ENCODE peak calls at places on chromosomes 13 and 19, in five cellular contexts. K, M, C, F and Z are unnamed samples.

GRCh38 chr19:7869910-7870511 is 4.2 kb downstream of the PRR36 start:
- DNase-seq in F (peak), C (no peak), K (no peak), M (peak), Z (peak)

GRCh38 chr13:112839347-112840105 is 129.5 kb upstream of the MCF2L start:
- DNase-seq in F (no peak), K (peak), C (no peak), M (no peak), Z (peak)

GRCh38 chr19:45772130-45772880 is 3.3 kb upstream of the SIX5 start:
- DNase-seq in F (no peak), M (no peak), K (no peak), C (no peak), Z (no peak)

GRCh38 chr13:49998714-49999624 is 2.1 kb downstream of the TRIM13 start:
- DNase-seq in K (no peak), F (no peak), C (no peak), M (no peak), Z (no peak)

GRCh38 chr19:8561071-8561764 is 16.0 kb downstream of the MYO1F start:
- DNase-seq in M (no peak), C (no peak), F (no peak), K (no peak), Z (no peak)

GRCh38 chr19:2798733-2799132 is 13.4 kb downstream of the THOP1 start:
- DNase-seq in C (no peak), K (no peak), F (no peak), M (no peak), Z (peak)

GRCh38 chr13:102312841-102313240 is 89.0 kb downstream of the FGF14 start:
- DNase-seq in M (no peak), C (peak), F (no peak), K (no peak), Z (no peak)

GRCh38 chr13:41492432-41493267 is 35.3 kb downstream of the RGCC start:
- DNase-seq in M (no peak), K (no peak), F (no peak), C (peak), Z (no peak)

GRCh38 chr13:33087790-33088189 is 71.6 kb downstream of the KL start:
- DNase-seq in F (no peak), K (no peak), M (no peak), C (no peak), Z (peak)
- H3K4me3 ChIP-seq in F (no peak), K (no peak), M (no peak), C (no peak), Z (no peak)

GRCh38 chr19:16025108-16026101 is 50.9 kb upstream of the TPM4 start:
- DNase-seq in F (no peak), C (no peak), K (peak), M (no peak), Z (peak)
- TF ChIP-seq CTCF in F (no peak), C (peak), K (peak), M (no peak), Z (peak)

DNA sequence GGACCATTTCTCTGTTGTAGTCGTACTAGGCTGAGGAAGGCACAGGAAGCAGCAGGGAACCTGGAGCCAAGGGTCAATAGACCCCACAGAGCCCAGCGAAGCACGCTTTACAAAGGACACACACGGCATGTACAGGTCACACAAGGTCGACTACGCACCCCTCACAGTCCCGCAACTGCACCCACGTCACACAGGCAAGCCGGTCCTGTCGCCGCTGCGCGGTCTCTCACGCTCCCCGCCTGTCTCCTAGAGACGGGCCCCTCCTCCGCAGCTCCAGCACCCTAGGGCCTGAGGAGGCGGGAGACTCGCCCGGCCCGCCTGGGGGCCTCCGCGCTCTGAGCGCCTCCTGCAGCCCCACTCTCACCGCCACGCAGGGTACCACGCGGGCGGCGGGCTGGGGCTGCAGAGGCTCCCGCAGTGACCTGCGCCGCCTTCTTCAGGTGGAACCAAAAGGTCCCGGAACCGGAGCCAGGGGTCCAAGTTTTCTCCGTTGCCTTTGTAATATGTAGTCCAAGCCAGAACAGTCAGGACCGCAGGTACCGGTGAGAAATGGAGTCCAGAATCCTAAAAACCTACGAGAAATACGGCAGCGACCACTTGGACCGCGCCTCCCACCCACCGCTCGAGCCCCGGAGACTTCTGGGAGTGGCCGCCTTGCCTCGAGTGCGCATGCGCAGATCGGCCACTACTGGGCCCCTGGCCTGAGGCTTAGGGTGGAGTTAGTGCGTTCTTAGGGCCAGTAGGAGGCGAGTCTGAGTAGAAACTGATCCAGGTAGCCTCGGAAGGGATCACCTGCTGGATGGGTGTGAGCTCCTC is at the start of gene ZNF607:
- DNase-seq in K (peak), F (peak), C (peak), M (peak), Z (peak)
- H3K4me3 ChIP-seq in K (peak), F (peak), C (peak), M (peak), Z (peak)

GRCh38 chr19:13102666-13103584 is at the start of gene LYL1:
- DNase-seq in C (no peak), M (no peak), F (no peak), K (no peak), Z (peak)

GRCh38 chr19:13103961-13104847 is 1.5 kb upstream of the LYL1 start:
- DNase-seq in K (no peak), M (no peak), C (no peak), F (no peak), Z (no peak)

GRCh38 chr19:13103585-13103923 is 896 bp upstream of the LYL1 start:
- DNase-seq in M (no peak), C (no peak), F (no peak), K (no peak), Z (no peak)

GRCh38 chr19:13102416-13102665 is 317 bp downstream of the LYL1 start:
- DNase-seq in C (no peak), K (no peak), M (no peak), F (no peak), Z (peak)

GRCh38 chr19:13104848-13105646 is 2.4 kb upstream of the LYL1 start:
- DNase-seq in M (no peak), C (no peak), F (no peak), K (no peak), Z (no peak)
- TF ChIP-seq CTCF in M (peak), C (no peak), F (no peak), K (no peak), Z (no peak)

DNA sequence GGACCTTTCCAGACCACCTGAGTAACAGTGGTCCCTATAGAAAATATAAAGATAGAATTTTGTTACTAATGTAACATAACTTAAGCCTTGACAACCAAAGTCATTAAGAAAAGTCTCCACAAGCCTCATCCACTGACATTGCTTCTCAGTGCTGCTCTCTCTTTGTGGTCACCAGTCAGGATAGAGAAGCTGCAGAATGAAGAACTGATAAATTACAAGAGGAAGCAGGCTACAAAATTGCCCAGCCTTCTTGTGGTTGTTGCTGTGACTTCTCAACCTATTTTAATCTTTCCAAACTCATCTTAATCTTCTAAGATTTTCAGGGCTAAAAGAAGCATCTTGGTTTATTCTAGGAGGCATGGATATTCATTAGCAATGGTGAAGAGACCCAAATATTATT is 343.8 kb downstream of the MZT1 start:
- DNase-seq in C (no peak), M (no peak), F (no peak), K (no peak), Z (no peak)
- H3K4me3 ChIP-seq in C (no peak), M (no peak), F (no peak), K (no peak), Z (no peak)

GRCh38 chr19:1379961-1380489 is 3.7 kb upstream of the NDUFS7 start:
- DNase-seq in F (no peak), M (no peak), C (no peak), K (no peak), Z (no peak)

GRCh38 chr19:1376415-1376805 is 7.3 kb upstream of the NDUFS7 start:
- DNase-seq in K (no peak), M (no peak), F (no peak), C (no peak), Z (no peak)

GRCh38 chr19:1379126-1379905 is 4.4 kb upstream of the NDUFS7 start:
- DNase-seq in C (no peak), F (no peak), K (no peak), M (no peak), Z (no peak)

GRCh38 chr19:1377176-1377964 is 6.3 kb upstream of the NDUFS7 start:
- DNase-seq in K (no peak), C (no peak), F (no peak), M (no peak), Z (no peak)

DNA sequence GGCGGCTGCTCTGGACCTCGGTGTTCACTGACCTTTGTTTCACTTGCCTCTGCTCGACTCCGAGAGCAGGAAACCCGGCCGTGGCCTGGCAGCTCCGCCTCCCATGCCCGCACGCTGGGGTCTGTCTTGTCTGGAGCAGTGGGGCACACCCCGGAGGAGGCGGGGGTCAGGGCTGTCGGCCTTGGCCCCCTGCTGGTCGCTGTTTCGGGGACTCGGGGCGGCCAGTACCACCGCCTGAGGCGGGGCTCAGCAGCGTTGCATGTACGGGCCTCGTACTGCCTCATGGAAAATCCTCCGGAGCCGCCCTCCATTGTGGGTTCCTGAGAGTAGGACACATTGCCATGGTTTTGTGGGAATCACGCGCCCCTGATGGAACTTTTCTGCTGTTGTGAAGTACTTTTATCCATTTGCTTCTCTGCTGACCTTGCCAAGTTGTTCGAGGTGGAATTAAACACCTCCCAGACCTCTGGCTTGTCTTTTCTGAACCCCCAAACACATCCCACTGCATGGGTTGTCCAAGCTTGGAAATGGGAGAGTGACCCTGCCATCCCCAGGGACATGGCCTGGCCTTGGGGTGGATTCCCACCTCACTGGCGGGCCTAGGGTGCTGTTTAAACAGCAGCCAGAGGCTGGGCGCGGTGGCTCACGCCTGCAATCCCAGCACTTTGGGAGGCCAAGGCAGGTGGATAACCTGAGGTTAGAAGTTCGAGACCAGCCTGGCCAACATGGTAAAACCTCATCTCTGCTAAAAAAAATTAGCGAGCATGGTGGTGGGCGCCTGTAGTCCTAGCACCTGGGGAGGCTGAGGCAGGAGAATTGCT is 5.5 kb upstream of the NDUFS7 start:
- DNase-seq in M (no peak), F (no peak), C (no peak), K (no peak), Z (no peak)
- TF ChIP-seq CTCF in M (no peak), F (no peak), C (no peak), K (no peak), Z (peak)

GRCh38 chr19:18541258-18541991 is 1.9 kb downstream of the FKBP8 start:
- DNase-seq in C (no peak), F (no peak), K (no peak), M (no peak), Z (no peak)
- H3K4me3 ChIP-seq in C (no peak), F (peak), K (no peak), M (peak), Z (no peak)

DNA sequence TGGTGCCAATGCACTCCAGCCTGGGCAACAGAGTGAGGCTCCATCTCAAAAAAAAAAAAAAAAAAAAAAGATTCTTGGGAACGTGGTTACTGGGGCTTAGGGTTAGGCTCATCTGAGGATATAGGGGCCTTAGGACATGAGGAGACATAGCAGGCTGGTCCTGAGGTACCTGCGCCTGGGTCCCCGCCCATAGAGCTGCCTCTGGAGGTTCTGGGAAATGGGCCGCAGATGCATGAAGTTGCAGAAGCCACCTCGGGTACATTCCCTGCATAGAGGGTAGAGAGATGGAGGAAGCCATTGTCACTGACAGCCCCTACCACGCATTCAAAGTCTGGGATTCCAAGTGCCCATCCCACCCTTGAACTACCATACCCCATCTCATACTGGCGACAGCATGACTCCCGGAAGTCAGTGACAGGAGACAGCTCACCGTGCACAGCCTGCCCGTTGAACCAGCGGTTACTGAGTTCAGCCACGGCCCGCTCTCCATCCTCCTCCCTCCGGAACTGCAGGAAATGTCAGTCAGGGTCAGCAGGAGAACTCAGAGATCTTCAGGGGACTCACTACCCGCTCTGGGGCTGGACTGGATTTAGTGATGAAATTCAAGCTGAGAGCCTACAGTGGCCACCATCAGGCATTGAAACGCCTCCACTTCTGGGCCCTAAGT is 1.4 kb downstream of the U2AF1L4 start:
- DNase-seq in C (no peak), K (no peak), F (no peak), M (no peak), Z (no peak)
- TF ChIP-seq CTCF in C (no peak), K (no peak), F (no peak), M (no peak), Z (no peak)

GRCh38 chr19:12043752-12044422 is 8.4 kb upstream of the ZNF433 start:
- DNase-seq in C (no peak), F (no peak), M (no peak), K (no peak), Z (no peak)
- H3K4me3 ChIP-seq in C (no peak), F (no peak), M (no peak), K (no peak), Z (no peak)

GRCh38 chr13:45737571-45738002 is 35.5 kb downstream of the CBY2 start:
- DNase-seq in F (no peak), C (no peak), K (no peak), M (peak), Z (no peak)
- TF ChIP-seq CTCF in F (no peak), C (no peak), K (no peak), M (peak), Z (peak)